ENCODE peak calls at places on chromosomes 2 and 18, in ten cellular contexts. One of them, this sample, is unnamed.
A peak's percentile ranks its signal among the peaks of the same experiment; 100 is the strongest.

GRCh38 chr2:231391981-231392380 is 3.5 kb upstream of the B3GNT7 start:
- DNase-seq in spleen: no peak
- DNase-seq in GM12865: peak; percentile 25
- DNase-seq in right lobe of liver: no peak
- DNase-seq in HCT116: no peak
- DNase-seq in HL-60: peak; percentile 94
- DNase-seq in GM13976: no peak
- DNase-seq in AG10803: no peak
- DNase-seq in cardiac fibroblast: no peak
- DNase-seq in bronchial epithelial cell: no peak
- DNase-seq in this sample: no peak

GRCh38 chr2:169693344-169693743 is 861 bp downstream of the CFAP210 start:
- DNase-seq in AG10803: no peak
- DNase-seq in right lobe of liver: no peak
- DNase-seq in cardiac fibroblast: no peak
- DNase-seq in HL-60: peak; percentile 14
- DNase-seq in spleen: no peak
- DNase-seq in GM12865: peak; percentile 8
- DNase-seq in HCT116: peak; percentile 7
- DNase-seq in GM13976: no peak
- DNase-seq in bronchial epithelial cell: no peak
- DNase-seq in this sample: no peak

GRCh38 chr2:222883420-222883819 is 22.6 kb downstream of the ACSL3 start:
- DNase-seq in AG10803: no peak
- DNase-seq in GM12865: no peak
- DNase-seq in HCT116: no peak
- DNase-seq in HL-60: no peak
- DNase-seq in right lobe of liver: no peak
- DNase-seq in spleen: no peak
- DNase-seq in bronchial epithelial cell: no peak
- DNase-seq in cardiac fibroblast: no peak
- DNase-seq in GM13976: no peak
- DNase-seq in this sample: no peak

GRCh38 chr2:71937401-71937800 is 210.3 kb downstream of the CYP26B1 start:
- DNase-seq in HL-60: no peak
- DNase-seq in right lobe of liver: no peak
- DNase-seq in HCT116: no peak
- DNase-seq in bronchial epithelial cell: no peak
- DNase-seq in spleen: no peak
- DNase-seq in cardiac fibroblast: no peak
- DNase-seq in AG10803: no peak
- DNase-seq in GM13976: no peak
- DNase-seq in GM12865: no peak
- DNase-seq in this sample: no peak

GRCh38 chr2:23092831-23093230 is 292.1 kb upstream of the KLHL29 start:
- DNase-seq in AG10803: no peak
- DNase-seq in HL-60: no peak
- DNase-seq in HCT116: no peak
- DNase-seq in bronchial epithelial cell: peak; percentile 13
- DNase-seq in right lobe of liver: no peak
- DNase-seq in spleen: no peak
- DNase-seq in cardiac fibroblast: peak; percentile 8
- DNase-seq in GM12865: peak; percentile 5
- DNase-seq in GM13976: peak; percentile 12
- DNase-seq in this sample: no peak

GRCh38 chr2:23375448-23375847 is 9.5 kb upstream of the KLHL29 start:
- DNase-seq in bronchial epithelial cell: peak; percentile 69
- DNase-seq in right lobe of liver: no peak
- DNase-seq in GM13976: peak; percentile 34
- DNase-seq in AG10803: no peak
- DNase-seq in spleen: no peak
- DNase-seq in GM12865: peak; percentile 59
- DNase-seq in cardiac fibroblast: peak; percentile 35
- DNase-seq in HCT116: peak; percentile 76
- DNase-seq in HL-60: no peak
- DNase-seq in this sample: no peak

GRCh38 chr2:43051316-43051715 is 175.1 kb downstream of the ZFP36L2 start:
- DNase-seq in HL-60: no peak
- DNase-seq in GM12865: no peak
- DNase-seq in right lobe of liver: no peak
- DNase-seq in GM13976: no peak
- DNase-seq in spleen: peak; percentile 49
- DNase-seq in AG10803: no peak
- DNase-seq in cardiac fibroblast: peak; percentile 78
- DNase-seq in HCT116: peak; percentile 26
- DNase-seq in bronchial epithelial cell: peak; percentile 95
- DNase-seq in this sample: no peak

GRCh38 chr18:23191952-23192662 is 56.8 kb downstream of the CABLES1 start:
- DNase-seq in GM13976: no peak
- DNase-seq in spleen: peak; percentile 61
- DNase-seq in right lobe of liver: peak; percentile 73
- DNase-seq in GM12865: peak; percentile 28
- DNase-seq in HCT116: no peak
- DNase-seq in bronchial epithelial cell: peak; percentile 66
- DNase-seq in AG10803: peak; percentile 80
- DNase-seq in HL-60: no peak
- DNase-seq in cardiac fibroblast: peak; percentile 72
- DNase-seq in this sample: peak; percentile 10

GRCh38 chr2:73821227-73821626 is 7.5 kb upstream of the STAMBP start:
- DNase-seq in AG10803: no peak
- DNase-seq in HCT116: no peak
- DNase-seq in cardiac fibroblast: no peak
- DNase-seq in GM13976: peak; percentile 47
- DNase-seq in GM12865: peak; percentile 87
- DNase-seq in spleen: no peak
- DNase-seq in bronchial epithelial cell: no peak
- DNase-seq in HL-60: no peak
- DNase-seq in right lobe of liver: no peak
- DNase-seq in this sample: no peak

GRCh38 chr18:29191263-29191662 is 1014.3 kb upstream of the CDH2 start:
- DNase-seq in bronchial epithelial cell: peak; percentile 21
- DNase-seq in cardiac fibroblast: peak; percentile 71
- DNase-seq in HL-60: no peak
- DNase-seq in right lobe of liver: no peak
- DNase-seq in GM13976: no peak
- DNase-seq in HCT116: no peak
- DNase-seq in spleen: no peak
- DNase-seq in GM12865: no peak
- DNase-seq in AG10803: peak; percentile 41
- DNase-seq in this sample: no peak

GRCh38 chr2:143433158-143433557 is 303.9 kb downstream of the ARHGAP15 start:
- DNase-seq in spleen: no peak
- DNase-seq in AG10803: peak; percentile 15
- DNase-seq in HCT116: no peak
- DNase-seq in GM13976: no peak
- DNase-seq in bronchial epithelial cell: no peak
- DNase-seq in GM12865: no peak
- DNase-seq in cardiac fibroblast: no peak
- DNase-seq in right lobe of liver: no peak
- DNase-seq in HL-60: no peak
- DNase-seq in this sample: no peak
- TF ChIP-seq CTCF in spleen: no peak
- TF ChIP-seq CTCF in AG10803: peak; percentile 36
- TF ChIP-seq CTCF in HCT116: no peak
- TF ChIP-seq CTCF in GM13976: no peak
- TF ChIP-seq CTCF in bronchial epithelial cell: no peak
- TF ChIP-seq CTCF in GM12865: no peak
- TF ChIP-seq CTCF in cardiac fibroblast: no peak
- TF ChIP-seq CTCF in right lobe of liver: peak; percentile 12
- TF ChIP-seq CTCF in HL-60: no peak
- TF ChIP-seq CTCF in this sample: no peak

DNA sequence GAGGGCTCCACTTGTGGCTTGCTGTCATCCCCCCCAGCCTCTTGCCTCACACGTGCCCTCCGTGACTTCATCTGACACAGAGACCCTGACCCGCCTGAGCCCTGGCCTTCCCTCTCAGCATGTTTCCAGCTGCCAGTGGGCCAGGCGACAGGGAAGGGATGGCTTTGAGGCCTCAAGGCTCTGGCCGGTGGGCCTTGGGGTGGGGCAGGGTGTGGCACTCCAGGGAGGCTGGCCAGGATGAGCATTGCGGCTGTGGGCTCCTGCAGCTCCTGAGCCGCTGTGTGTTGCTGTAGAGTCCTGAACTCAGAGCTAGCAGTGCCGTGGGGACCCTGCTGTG is 85.0 kb downstream of the TFCP2L1 start:
- DNase-seq in cardiac fibroblast: no peak
- DNase-seq in right lobe of liver: no peak
- DNase-seq in AG10803: no peak
- DNase-seq in GM12865: no peak
- DNase-seq in GM13976: no peak
- DNase-seq in HCT116: no peak
- DNase-seq in bronchial epithelial cell: no peak
- DNase-seq in spleen: no peak
- DNase-seq in HL-60: no peak
- DNase-seq in this sample: no peak
- TF ChIP-seq CTCF in cardiac fibroblast: no peak
- TF ChIP-seq CTCF in right lobe of liver: no peak
- TF ChIP-seq CTCF in AG10803: no peak
- TF ChIP-seq CTCF in GM12865: no peak
- TF ChIP-seq CTCF in GM13976: no peak
- TF ChIP-seq CTCF in HCT116: no peak
- TF ChIP-seq CTCF in bronchial epithelial cell: no peak
- TF ChIP-seq CTCF in spleen: no peak
- TF ChIP-seq CTCF in HL-60: no peak
- TF ChIP-seq CTCF in this sample: no peak

GRCh38 chr2:61966087-61966727 is 60.7 kb downstream of the COMMD1 start:
- DNase-seq in cardiac fibroblast: no peak
- DNase-seq in bronchial epithelial cell: no peak
- DNase-seq in right lobe of liver: no peak
- DNase-seq in HCT116: no peak
- DNase-seq in HL-60: no peak
- DNase-seq in GM13976: no peak
- DNase-seq in spleen: no peak
- DNase-seq in GM12865: no peak
- DNase-seq in AG10803: no peak
- DNase-seq in this sample: no peak

GRCh38 chr2:61967262-61967661 is 61.8 kb downstream of the COMMD1 start:
- DNase-seq in cardiac fibroblast: no peak
- DNase-seq in HL-60: no peak
- DNase-seq in bronchial epithelial cell: no peak
- DNase-seq in right lobe of liver: no peak
- DNase-seq in spleen: no peak
- DNase-seq in HCT116: no peak
- DNase-seq in GM13976: no peak
- DNase-seq in AG10803: peak; percentile 33
- DNase-seq in GM12865: no peak
- DNase-seq in this sample: no peak

GRCh38 chr2:61969376-61969775 is 63.9 kb downstream of the COMMD1 start:
- DNase-seq in AG10803: peak; percentile 14
- DNase-seq in bronchial epithelial cell: peak; percentile 72
- DNase-seq in HL-60: no peak
- DNase-seq in right lobe of liver: no peak
- DNase-seq in spleen: no peak
- DNase-seq in HCT116: no peak
- DNase-seq in cardiac fibroblast: no peak
- DNase-seq in GM13976: no peak
- DNase-seq in GM12865: no peak
- DNase-seq in this sample: no peak

DNA sequence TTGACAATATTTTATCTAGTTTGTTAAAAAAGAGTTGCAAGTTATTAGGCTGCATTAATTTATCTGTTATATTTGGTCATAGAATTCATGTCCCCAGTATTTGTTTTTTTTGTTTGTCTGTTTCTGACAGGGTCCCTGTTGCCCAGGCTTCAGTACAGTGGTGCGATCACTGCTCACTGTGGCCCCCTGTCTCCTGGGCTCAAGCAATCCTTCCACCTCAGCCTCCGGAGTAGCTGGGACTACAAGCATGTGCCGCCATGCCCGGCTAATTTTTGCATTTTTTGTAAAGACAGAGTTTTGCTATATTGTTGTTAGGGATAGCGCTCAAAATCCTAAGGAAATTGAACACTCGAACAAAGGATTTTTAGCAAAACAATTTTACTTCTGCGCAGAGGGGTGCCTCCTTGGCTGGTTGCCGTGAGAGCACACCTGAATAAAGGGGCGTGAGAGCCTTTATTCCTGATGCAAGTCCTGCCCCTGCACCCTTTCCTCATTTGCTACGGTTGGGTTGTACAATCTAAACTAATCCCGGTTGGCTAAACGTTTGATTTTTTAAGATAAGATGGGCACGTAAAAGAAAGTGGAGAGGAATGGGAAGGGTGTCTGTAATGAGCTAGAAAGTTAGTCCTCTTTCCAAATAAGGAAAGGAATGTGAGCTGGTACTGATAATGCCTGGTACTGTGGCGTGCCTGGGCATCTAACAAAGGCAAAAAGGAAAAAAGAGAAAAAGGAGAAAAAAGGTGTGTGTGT is 65.5 kb downstream of the COMMD1 start:
- DNase-seq in cardiac fibroblast: no peak
- DNase-seq in HCT116: no peak
- DNase-seq in right lobe of liver: no peak
- DNase-seq in bronchial epithelial cell: peak; percentile 67
- DNase-seq in HL-60: no peak
- DNase-seq in spleen: no peak
- DNase-seq in GM12865: no peak
- DNase-seq in GM13976: no peak
- DNase-seq in AG10803: no peak
- DNase-seq in this sample: no peak
- TF ChIP-seq CTCF in cardiac fibroblast: no peak
- TF ChIP-seq CTCF in HCT116: peak; percentile 20
- TF ChIP-seq CTCF in right lobe of liver: no peak
- TF ChIP-seq CTCF in bronchial epithelial cell: peak; percentile 52
- TF ChIP-seq CTCF in HL-60: no peak
- TF ChIP-seq CTCF in spleen: no peak
- TF ChIP-seq CTCF in GM12865: no peak
- TF ChIP-seq CTCF in GM13976: no peak
- TF ChIP-seq CTCF in AG10803: no peak
- TF ChIP-seq CTCF in this sample: no peak

GRCh38 chr2:31693882-31694281 is 113.1 kb upstream of the SRD5A2 start:
- DNase-seq in AG10803: no peak
- DNase-seq in bronchial epithelial cell: no peak
- DNase-seq in HL-60: peak; percentile 2
- DNase-seq in cardiac fibroblast: peak; percentile 11
- DNase-seq in GM13976: no peak
- DNase-seq in right lobe of liver: no peak
- DNase-seq in GM12865: no peak
- DNase-seq in HCT116: peak; percentile 29
- DNase-seq in spleen: no peak
- DNase-seq in this sample: no peak

GRCh38 chr2:31696068-31696467 is 115.3 kb upstream of the SRD5A2 start:
- DNase-seq in HL-60: no peak
- DNase-seq in GM12865: no peak
- DNase-seq in cardiac fibroblast: no peak
- DNase-seq in spleen: no peak
- DNase-seq in right lobe of liver: no peak
- DNase-seq in bronchial epithelial cell: no peak
- DNase-seq in AG10803: no peak
- DNase-seq in GM13976: no peak
- DNase-seq in HCT116: no peak
- DNase-seq in this sample: no peak

DNA sequence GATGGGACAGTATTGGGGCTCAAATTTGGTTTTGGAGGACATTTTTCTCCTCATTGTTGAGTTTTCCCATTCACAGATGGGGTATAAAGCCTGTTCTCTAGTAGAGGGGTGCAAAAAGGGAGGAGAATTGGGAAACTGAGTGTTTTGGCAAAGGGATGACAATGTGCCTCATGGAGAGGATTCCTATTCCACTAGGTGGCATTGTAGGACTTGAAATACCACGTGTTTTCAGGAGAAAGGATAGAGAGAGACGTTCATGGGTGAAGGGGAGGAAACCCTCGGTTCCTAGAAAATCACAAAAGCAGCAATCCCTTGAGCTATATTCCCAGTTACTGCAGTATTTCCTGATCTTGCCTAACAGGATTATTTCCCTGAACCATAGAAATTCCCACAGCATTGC is 113.7 kb upstream of the SRD5A2 start:
- DNase-seq in GM12865: no peak
- DNase-seq in HCT116: peak; percentile 16
- DNase-seq in bronchial epithelial cell: no peak
- DNase-seq in AG10803: no peak
- DNase-seq in GM13976: no peak
- DNase-seq in HL-60: no peak
- DNase-seq in spleen: no peak
- DNase-seq in cardiac fibroblast: peak; percentile 38
- DNase-seq in right lobe of liver: no peak
- DNase-seq in this sample: no peak
- TF ChIP-seq CTCF in GM12865: no peak
- TF ChIP-seq CTCF in HCT116: peak; percentile 29
- TF ChIP-seq CTCF in bronchial epithelial cell: peak; percentile 15
- TF ChIP-seq CTCF in AG10803: no peak
- TF ChIP-seq CTCF in GM13976: no peak
- TF ChIP-seq CTCF in HL-60: no peak
- TF ChIP-seq CTCF in spleen: no peak
- TF ChIP-seq CTCF in cardiac fibroblast: peak; percentile 17
- TF ChIP-seq CTCF in right lobe of liver: no peak
- TF ChIP-seq CTCF in this sample: no peak

This sample was measured in AG09319.